ENCODE peak calls at places on chromosomes 11 and 22, in six cellular contexts. One of them, this sample, is unnamed.

GRCh38 chr22:39594411-39594810 is 23.9 kb downstream of the CACNA1I start:
- DNase-seq in HL-60: no peak
- DNase-seq in astrocyte of the cerebellum: no peak
- DNase-seq in GM12865: no peak
- DNase-seq in mesothelial cell of epicardium: no peak
- DNase-seq in IMR-90: no peak
- DNase-seq in this sample: no peak

GRCh38 chr11:13137778-13138400 is 128.8 kb downstream of the RASSF10 start:
- DNase-seq in HL-60: no peak
- DNase-seq in astrocyte of the cerebellum: no peak
- DNase-seq in GM12865: no peak
- DNase-seq in mesothelial cell of epicardium: no peak
- DNase-seq in IMR-90: peak
- DNase-seq in this sample: no peak

GRCh38 chr11:116545912-116546311 is 226.9 kb downstream of the BUD13 start:
- DNase-seq in HL-60: no peak
- DNase-seq in astrocyte of the cerebellum: no peak
- DNase-seq in GM12865: no peak
- DNase-seq in mesothelial cell of epicardium: no peak
- DNase-seq in IMR-90: no peak
- DNase-seq in this sample: no peak

GRCh38 chr11:110501428-110501827 is 71.7 kb downstream of the FDX1 start:
- DNase-seq in HL-60: no peak
- DNase-seq in astrocyte of the cerebellum: no peak
- DNase-seq in GM12865: no peak
- DNase-seq in mesothelial cell of epicardium: no peak
- DNase-seq in IMR-90: no peak
- DNase-seq in this sample: no peak

GRCh38 chr22:47328550-47329243 is 566.2 kb downstream of the TBC1D22A start:
- DNase-seq in HL-60: no peak
- DNase-seq in astrocyte of the cerebellum: peak
- DNase-seq in GM12865: no peak
- DNase-seq in mesothelial cell of epicardium: no peak
- DNase-seq in IMR-90: peak
- DNase-seq in this sample: peak

GRCh38 chr11:27717801-27718229 is 17.6 kb upstream of the BDNF start:
- DNase-seq in HL-60: no peak
- DNase-seq in astrocyte of the cerebellum: no peak
- DNase-seq in GM12865: no peak
- DNase-seq in mesothelial cell of epicardium: no peak
- DNase-seq in IMR-90: no peak
- DNase-seq in this sample: no peak

GRCh38 chr11:130666781-130667251 is 218.4 kb downstream of the ADAMTS15 start:
- DNase-seq in HL-60: no peak
- DNase-seq in astrocyte of the cerebellum: peak
- DNase-seq in GM12865: no peak
- DNase-seq in mesothelial cell of epicardium: no peak
- DNase-seq in IMR-90: peak
- DNase-seq in this sample: no peak

GRCh38 chr11:8809185-8809584 is 101.8 kb upstream of the AKIP1 start:
- DNase-seq in HL-60: no peak
- DNase-seq in astrocyte of the cerebellum: no peak
- DNase-seq in GM12865: no peak
- DNase-seq in mesothelial cell of epicardium: no peak
- DNase-seq in IMR-90: no peak
- DNase-seq in this sample: no peak

GRCh38 chr22:49084203-49084602 is 743.5 kb downstream of the BRD1 start:
- DNase-seq in HL-60: no peak
- DNase-seq in astrocyte of the cerebellum: no peak
- DNase-seq in GM12865: no peak
- DNase-seq in mesothelial cell of epicardium: no peak
- DNase-seq in IMR-90: no peak
- DNase-seq in this sample: no peak

GRCh38 chr11:90257158-90257525 is 34.3 kb upstream of the CHORDC1 start:
- DNase-seq in HL-60: no peak
- DNase-seq in astrocyte of the cerebellum: no peak
- DNase-seq in GM12865: no peak
- DNase-seq in mesothelial cell of epicardium: no peak
- DNase-seq in IMR-90: no peak
- DNase-seq in this sample: no peak

GRCh38 chr11:9025101-9025850 is 21.5 kb upstream of the NRIP3 start:
- DNase-seq in HL-60: no peak
- DNase-seq in astrocyte of the cerebellum: no peak
- DNase-seq in GM12865: no peak
- DNase-seq in mesothelial cell of epicardium: no peak
- DNase-seq in IMR-90: no peak
- DNase-seq in this sample: no peak

GRCh38 chr11:78564037-78564888 is 10.4 kb downstream of the NARS2 start:
- DNase-seq in HL-60: peak
- DNase-seq in astrocyte of the cerebellum: peak
- DNase-seq in GM12865: peak
- DNase-seq in mesothelial cell of epicardium: no peak
- DNase-seq in IMR-90: peak
- DNase-seq in this sample: peak

GRCh38 chr22:39223091-39223710 is 21.6 kb downstream of the PDGFB start:
- DNase-seq in HL-60: no peak
- DNase-seq in astrocyte of the cerebellum: no peak
- DNase-seq in GM12865: no peak
- DNase-seq in mesothelial cell of epicardium: no peak
- DNase-seq in IMR-90: no peak
- DNase-seq in this sample: no peak

GRCh38 chr22:47850644-47851151 is 1088.2 kb downstream of the TBC1D22A start:
- DNase-seq in HL-60: no peak
- DNase-seq in astrocyte of the cerebellum: peak
- DNase-seq in GM12865: no peak
- DNase-seq in mesothelial cell of epicardium: no peak
- DNase-seq in IMR-90: no peak
- DNase-seq in this sample: no peak

GRCh38 chr22:39375646-39376045 is 23.9 kb upstream of the TAB1 start:
- DNase-seq in HL-60: no peak
- DNase-seq in astrocyte of the cerebellum: no peak
- DNase-seq in GM12865: no peak
- DNase-seq in mesothelial cell of epicardium: no peak
- DNase-seq in IMR-90: no peak
- DNase-seq in this sample: no peak

GRCh38 chr11:30018443-30018842 is 1.6 kb upstream of the KCNA4 start:
- DNase-seq in HL-60: no peak
- DNase-seq in astrocyte of the cerebellum: no peak
- DNase-seq in GM12865: no peak
- DNase-seq in mesothelial cell of epicardium: no peak
- DNase-seq in IMR-90: no peak
- DNase-seq in this sample: no peak

GRCh38 chr22:28247667-28248363 is 328.8 kb upstream of the PITPNB start:
- DNase-seq in HL-60: no peak
- DNase-seq in astrocyte of the cerebellum: no peak
- DNase-seq in GM12865: no peak
- DNase-seq in mesothelial cell of epicardium: no peak
- DNase-seq in IMR-90: no peak
- DNase-seq in this sample: no peak

GRCh38 chr11:12876340-12876739 is 132.8 kb upstream of the RASSF10 start:
- DNase-seq in HL-60: no peak
- DNase-seq in astrocyte of the cerebellum: no peak
- DNase-seq in GM12865: no peak
- DNase-seq in mesothelial cell of epicardium: no peak
- DNase-seq in IMR-90: no peak
- DNase-seq in this sample: no peak

GRCh38 chr11:2576536-2576935 is 123.3 kb downstream of the KCNQ1OT1 start:
- DNase-seq in HL-60: no peak
- DNase-seq in astrocyte of the cerebellum: no peak
- DNase-seq in GM12865: no peak
- DNase-seq in mesothelial cell of epicardium: no peak
- DNase-seq in IMR-90: no peak
- DNase-seq in this sample: no peak

GRCh38 chr11:2582958-2583604 is 116.7 kb downstream of the KCNQ1OT1 start:
- DNase-seq in HL-60: no peak
- DNase-seq in astrocyte of the cerebellum: no peak
- DNase-seq in GM12865: no peak
- DNase-seq in mesothelial cell of epicardium: peak
- DNase-seq in IMR-90: no peak
- DNase-seq in this sample: no peak

GRCh38 chr22:50102946-50103345 is 13.1 kb downstream of the MOV10L1 start:
- DNase-seq in HL-60: no peak
- DNase-seq in astrocyte of the cerebellum: no peak
- DNase-seq in GM12865: peak
- DNase-seq in mesothelial cell of epicardium: no peak
- DNase-seq in IMR-90: no peak
- DNase-seq in this sample: no peak

GRCh38 chr11:70530010-70530409 is 131.7 kb downstream of the CTTN start:
- DNase-seq in HL-60: no peak
- DNase-seq in astrocyte of the cerebellum: no peak
- DNase-seq in GM12865: no peak
- DNase-seq in mesothelial cell of epicardium: no peak
- DNase-seq in IMR-90: no peak
- DNase-seq in this sample: no peak
- TF ChIP-seq CTCF in HL-60: no peak
- TF ChIP-seq CTCF in astrocyte of the cerebellum: no peak
- TF ChIP-seq CTCF in GM12865: no peak
- TF ChIP-seq CTCF in mesothelial cell of epicardium: no peak
- TF ChIP-seq CTCF in IMR-90: no peak
- TF ChIP-seq CTCF in this sample: no peak

GRCh38 chr11:114477946-114478537 is 38.8 kb downstream of the REXO2 start:
- DNase-seq in HL-60: no peak
- DNase-seq in astrocyte of the cerebellum: no peak
- DNase-seq in GM12865: no peak
- DNase-seq in mesothelial cell of epicardium: no peak
- DNase-seq in IMR-90: no peak
- DNase-seq in this sample: no peak

GRCh38 chr11:114483929-114484328 is 44.7 kb downstream of the REXO2 start:
- DNase-seq in HL-60: no peak
- DNase-seq in astrocyte of the cerebellum: no peak
- DNase-seq in GM12865: no peak
- DNase-seq in mesothelial cell of epicardium: no peak
- DNase-seq in IMR-90: no peak
- DNase-seq in this sample: no peak

GRCh38 chr11:114479331-114479730 is 40.1 kb downstream of the REXO2 start:
- DNase-seq in HL-60: no peak
- DNase-seq in astrocyte of the cerebellum: no peak
- DNase-seq in GM12865: no peak
- DNase-seq in mesothelial cell of epicardium: no peak
- DNase-seq in IMR-90: peak
- DNase-seq in this sample: no peak

GRCh38 chr11:114482114-114482513 is 42.8 kb downstream of the REXO2 start:
- DNase-seq in HL-60: no peak
- DNase-seq in astrocyte of the cerebellum: no peak
- DNase-seq in GM12865: no peak
- DNase-seq in mesothelial cell of epicardium: no peak
- DNase-seq in IMR-90: no peak
- DNase-seq in this sample: no peak

GRCh38 chr11:114478768-114479167 is 39.5 kb downstream of the REXO2 start:
- DNase-seq in HL-60: no peak
- DNase-seq in astrocyte of the cerebellum: no peak
- DNase-seq in GM12865: no peak
- DNase-seq in mesothelial cell of epicardium: no peak
- DNase-seq in IMR-90: no peak
- DNase-seq in this sample: no peak
- TF ChIP-seq CTCF in HL-60: no peak
- TF ChIP-seq CTCF in astrocyte of the cerebellum: no peak
- TF ChIP-seq CTCF in GM12865: no peak
- TF ChIP-seq CTCF in mesothelial cell of epicardium: no peak
- TF ChIP-seq CTCF in IMR-90: no peak
- TF ChIP-seq CTCF in this sample: no peak

GRCh38 chr11:119876841-119877240 is 147.8 kb upstream of the NECTIN1 start:
- DNase-seq in HL-60: no peak
- DNase-seq in astrocyte of the cerebellum: no peak
- DNase-seq in GM12865: no peak
- DNase-seq in mesothelial cell of epicardium: no peak
- DNase-seq in IMR-90: no peak
- DNase-seq in this sample: no peak

GRCh38 chr11:119880143-119880542 is 151.1 kb upstream of the NECTIN1 start:
- DNase-seq in HL-60: no peak
- DNase-seq in astrocyte of the cerebellum: no peak
- DNase-seq in GM12865: no peak
- DNase-seq in mesothelial cell of epicardium: no peak
- DNase-seq in IMR-90: no peak
- DNase-seq in this sample: no peak

GRCh38 chr11:119880873-119881272 is 151.9 kb upstream of the NECTIN1 start:
- DNase-seq in HL-60: no peak
- DNase-seq in astrocyte of the cerebellum: no peak
- DNase-seq in GM12865: no peak
- DNase-seq in mesothelial cell of epicardium: no peak
- DNase-seq in IMR-90: no peak
- DNase-seq in this sample: no peak

GRCh38 chr11:119875841-119876600 is 147.0 kb upstream of the NECTIN1 start:
- DNase-seq in HL-60: no peak
- DNase-seq in astrocyte of the cerebellum: no peak
- DNase-seq in GM12865: no peak
- DNase-seq in mesothelial cell of epicardium: no peak
- DNase-seq in IMR-90: no peak
- DNase-seq in this sample: no peak

DNA sequence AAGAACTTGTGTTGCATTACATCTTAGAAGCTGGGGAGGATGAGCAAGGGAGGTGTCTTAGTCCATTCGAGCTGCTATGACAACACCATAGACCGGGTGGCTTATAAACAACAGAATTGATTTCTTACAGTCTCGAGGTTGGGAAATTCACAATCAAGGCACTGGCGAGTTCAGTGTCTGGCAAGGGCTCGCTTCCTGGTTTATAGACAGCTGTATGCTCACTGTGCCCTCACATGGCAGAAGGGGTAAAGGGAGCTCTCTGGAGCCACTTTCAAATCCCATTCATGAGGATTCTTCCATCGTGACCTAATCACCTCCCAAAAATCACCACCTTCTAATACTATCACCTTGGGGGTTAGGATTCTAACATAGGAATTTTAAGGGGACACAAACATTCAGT is 150.0 kb upstream of the NECTIN1 start:
- DNase-seq in HL-60: no peak
- DNase-seq in astrocyte of the cerebellum: no peak
- DNase-seq in GM12865: no peak
- DNase-seq in mesothelial cell of epicardium: no peak
- DNase-seq in IMR-90: no peak
- DNase-seq in this sample: no peak
- TF ChIP-seq CTCF in HL-60: no peak
- TF ChIP-seq CTCF in astrocyte of the cerebellum: no peak
- TF ChIP-seq CTCF in GM12865: no peak
- TF ChIP-seq CTCF in mesothelial cell of epicardium: no peak
- TF ChIP-seq CTCF in IMR-90: no peak
- TF ChIP-seq CTCF in this sample: no peak

GRCh38 chr11:19802773-19803293 is 90.2 kb downstream of the NAV2 start:
- DNase-seq in HL-60: no peak
- DNase-seq in astrocyte of the cerebellum: no peak
- DNase-seq in GM12865: no peak
- DNase-seq in mesothelial cell of epicardium: no peak
- DNase-seq in IMR-90: peak
- DNase-seq in this sample: no peak

GRCh38 chr11:19805346-19805745 is 92.7 kb downstream of the NAV2 start:
- DNase-seq in HL-60: no peak
- DNase-seq in astrocyte of the cerebellum: no peak
- DNase-seq in GM12865: no peak
- DNase-seq in mesothelial cell of epicardium: no peak
- DNase-seq in IMR-90: no peak
- DNase-seq in this sample: no peak

GRCh38 chr11:19800162-19800561 is 87.5 kb downstream of the NAV2 start:
- DNase-seq in HL-60: no peak
- DNase-seq in astrocyte of the cerebellum: no peak
- DNase-seq in GM12865: no peak
- DNase-seq in mesothelial cell of epicardium: no peak
- DNase-seq in IMR-90: no peak
- DNase-seq in this sample: no peak

GRCh38 chr11:19803506-19803998 is 90.9 kb downstream of the NAV2 start:
- DNase-seq in HL-60: no peak
- DNase-seq in astrocyte of the cerebellum: no peak
- DNase-seq in GM12865: no peak
- DNase-seq in mesothelial cell of epicardium: no peak
- DNase-seq in IMR-90: no peak
- DNase-seq in this sample: peak

GRCh38 chr11:19800714-19801519 is 88.3 kb downstream of the NAV2 start:
- DNase-seq in HL-60: no peak
- DNase-seq in astrocyte of the cerebellum: no peak
- DNase-seq in GM12865: no peak
- DNase-seq in mesothelial cell of epicardium: no peak
- DNase-seq in IMR-90: no peak
- DNase-seq in this sample: no peak
- TF ChIP-seq CTCF in HL-60: no peak
- TF ChIP-seq CTCF in astrocyte of the cerebellum: peak
- TF ChIP-seq CTCF in GM12865: no peak
- TF ChIP-seq CTCF in mesothelial cell of epicardium: no peak
- TF ChIP-seq CTCF in IMR-90: no peak
- TF ChIP-seq CTCF in this sample: no peak